ENCODE peak calls at places on chromosome 18, in eight cellular contexts. One of them, this sample, is unnamed.

GRCh38 chr18:24928479-24928878 is 423.5 kb downstream of the ZNF521 start:
- DNase-seq in HL-60: no peak
- DNase-seq in neural progenitor cell: no peak
- DNase-seq in stomach: no peak
- DNase-seq in ovary: no peak
- DNase-seq in adrenal gland: no peak
- DNase-seq in choroid plexus epithelial cell: no peak
- DNase-seq in HCT116: no peak
- DNase-seq in this sample: no peak

GRCh38 chr18:23784811-23785245 is 95.6 kb downstream of the LAMA3 start:
- DNase-seq in neural progenitor cell: no peak
- DNase-seq in HCT116: no peak
- DNase-seq in ovary: no peak
- DNase-seq in stomach: no peak
- DNase-seq in HL-60: no peak
- DNase-seq in choroid plexus epithelial cell: peak
- DNase-seq in adrenal gland: no peak
- DNase-seq in this sample: no peak

GRCh38 chr18:3329871-3330270 is 67.9 kb downstream of the MYL12B start:
- DNase-seq in neural progenitor cell: no peak
- DNase-seq in adrenal gland: no peak
- DNase-seq in stomach: no peak
- DNase-seq in HL-60: no peak
- DNase-seq in choroid plexus epithelial cell: no peak
- DNase-seq in HCT116: no peak
- DNase-seq in ovary: no peak
- DNase-seq in this sample: no peak

GRCh38 chr18:56152547-56152946 is 485.8 kb downstream of the TXNL1 start:
- DNase-seq in HCT116: no peak
- DNase-seq in neural progenitor cell: no peak
- DNase-seq in choroid plexus epithelial cell: no peak
- DNase-seq in HL-60: no peak
- DNase-seq in ovary: no peak
- DNase-seq in adrenal gland: no peak
- DNase-seq in stomach: no peak
- DNase-seq in this sample: no peak

GRCh38 chr18:47172476-47172875 is 3.7 kb downstream of the IER3IP1 start:
- DNase-seq in stomach: no peak
- DNase-seq in neural progenitor cell: no peak
- DNase-seq in HL-60: no peak
- DNase-seq in adrenal gland: no peak
- DNase-seq in ovary: no peak
- DNase-seq in HCT116: no peak
- DNase-seq in choroid plexus epithelial cell: no peak
- DNase-seq in this sample: no peak

GRCh38 chr18:3692113-3692621 is 242.2 kb downstream of the TGIF1 start:
- DNase-seq in ovary: no peak
- DNase-seq in HCT116: no peak
- DNase-seq in adrenal gland: no peak
- DNase-seq in stomach: no peak
- DNase-seq in neural progenitor cell: no peak
- DNase-seq in choroid plexus epithelial cell: no peak
- DNase-seq in HL-60: no peak
- DNase-seq in this sample: peak

GRCh38 chr18:50806208-50806616 is 13.6 kb downstream of the MRO start:
- DNase-seq in stomach: no peak
- DNase-seq in choroid plexus epithelial cell: peak
- DNase-seq in HCT116: no peak
- DNase-seq in ovary: no peak
- DNase-seq in neural progenitor cell: no peak
- DNase-seq in HL-60: peak
- DNase-seq in adrenal gland: peak
- DNase-seq in this sample: no peak

GRCh38 chr18:11565716-11566115 is 43.7 kb upstream of the SLC35G4 start:
- DNase-seq in choroid plexus epithelial cell: no peak
- DNase-seq in adrenal gland: no peak
- DNase-seq in stomach: no peak
- DNase-seq in ovary: no peak
- DNase-seq in HCT116: no peak
- DNase-seq in HL-60: no peak
- DNase-seq in neural progenitor cell: no peak
- DNase-seq in this sample: no peak

GRCh38 chr18:12921178-12921577 is 26.6 kb upstream of the SEH1L start:
- DNase-seq in adrenal gland: no peak
- DNase-seq in ovary: no peak
- DNase-seq in stomach: no peak
- DNase-seq in neural progenitor cell: no peak
- DNase-seq in HL-60: no peak
- DNase-seq in HCT116: no peak
- DNase-seq in choroid plexus epithelial cell: no peak
- DNase-seq in this sample: no peak

GRCh38 chr18:25560369-25560768 is 208.4 kb upstream of the ZNF521 start:
- DNase-seq in adrenal gland: no peak
- DNase-seq in HCT116: no peak
- DNase-seq in choroid plexus epithelial cell: no peak
- DNase-seq in stomach: no peak
- DNase-seq in neural progenitor cell: no peak
- DNase-seq in ovary: no peak
- DNase-seq in HL-60: no peak
- DNase-seq in this sample: no peak

GRCh38 chr18:24799176-24799575 is 338.7 kb downstream of the HRH4 start:
- DNase-seq in HCT116: no peak
- DNase-seq in choroid plexus epithelial cell: no peak
- DNase-seq in stomach: no peak
- DNase-seq in neural progenitor cell: peak
- DNase-seq in adrenal gland: no peak
- DNase-seq in HL-60: no peak
- DNase-seq in ovary: no peak
- DNase-seq in this sample: no peak

GRCh38 chr18:58924473-58924872 is 59.8 kb downstream of the ZNF532 start:
- DNase-seq in adrenal gland: no peak
- DNase-seq in stomach: no peak
- DNase-seq in ovary: no peak
- DNase-seq in neural progenitor cell: no peak
- DNase-seq in choroid plexus epithelial cell: no peak
- DNase-seq in HCT116: no peak
- DNase-seq in HL-60: no peak
- DNase-seq in this sample: no peak

GRCh38 chr18:58927659-58928058 is 63.0 kb downstream of the ZNF532 start:
- DNase-seq in HCT116: no peak
- DNase-seq in adrenal gland: no peak
- DNase-seq in choroid plexus epithelial cell: no peak
- DNase-seq in stomach: no peak
- DNase-seq in neural progenitor cell: peak
- DNase-seq in HL-60: no peak
- DNase-seq in ovary: no peak
- DNase-seq in this sample: no peak

GRCh38 chr18:58934356-58934755 is 69.7 kb downstream of the ZNF532 start:
- DNase-seq in choroid plexus epithelial cell: no peak
- DNase-seq in HL-60: no peak
- DNase-seq in ovary: no peak
- DNase-seq in stomach: no peak
- DNase-seq in HCT116: no peak
- DNase-seq in adrenal gland: no peak
- DNase-seq in neural progenitor cell: no peak
- DNase-seq in this sample: no peak

GRCh38 chr18:58928401-58928800 is 63.7 kb downstream of the ZNF532 start:
- DNase-seq in ovary: no peak
- DNase-seq in neural progenitor cell: no peak
- DNase-seq in adrenal gland: no peak
- DNase-seq in choroid plexus epithelial cell: no peak
- DNase-seq in HCT116: no peak
- DNase-seq in HL-60: no peak
- DNase-seq in stomach: no peak
- DNase-seq in this sample: no peak

DNA sequence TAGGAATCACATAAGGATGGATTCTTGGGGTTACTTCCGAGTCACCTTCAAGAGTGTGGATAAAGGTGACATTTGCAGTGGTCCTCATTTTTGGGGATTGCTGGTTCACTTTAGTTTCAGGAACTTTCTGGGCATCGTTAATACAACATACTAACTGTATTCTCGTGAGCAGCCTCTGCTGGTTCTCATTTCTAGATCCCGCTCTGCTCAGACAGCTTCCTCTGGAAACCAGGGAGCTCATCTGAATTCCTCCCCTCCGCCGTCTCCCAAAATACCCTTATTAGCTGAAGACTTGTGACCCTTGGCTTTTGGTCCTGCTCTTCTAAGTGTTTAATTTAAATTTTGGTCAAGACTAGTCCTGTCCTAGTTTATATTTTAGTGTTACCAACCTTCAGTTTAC is 64.5 kb downstream of the ZNF532 start:
- DNase-seq in HL-60: no peak
- DNase-seq in stomach: no peak
- DNase-seq in adrenal gland: no peak
- DNase-seq in HCT116: no peak
- DNase-seq in choroid plexus epithelial cell: no peak
- DNase-seq in ovary: no peak
- DNase-seq in neural progenitor cell: no peak
- DNase-seq in this sample: no peak
- H3K4me3 ChIP-seq in HL-60: no peak
- H3K4me3 ChIP-seq in stomach: no peak
- H3K4me3 ChIP-seq in adrenal gland: no peak
- H3K4me3 ChIP-seq in HCT116: no peak
- H3K4me3 ChIP-seq in choroid plexus epithelial cell: no peak
- H3K4me3 ChIP-seq in ovary: no peak
- H3K4me3 ChIP-seq in neural progenitor cell: no peak
- H3K4me3 ChIP-seq in this sample: no peak

DNA sequence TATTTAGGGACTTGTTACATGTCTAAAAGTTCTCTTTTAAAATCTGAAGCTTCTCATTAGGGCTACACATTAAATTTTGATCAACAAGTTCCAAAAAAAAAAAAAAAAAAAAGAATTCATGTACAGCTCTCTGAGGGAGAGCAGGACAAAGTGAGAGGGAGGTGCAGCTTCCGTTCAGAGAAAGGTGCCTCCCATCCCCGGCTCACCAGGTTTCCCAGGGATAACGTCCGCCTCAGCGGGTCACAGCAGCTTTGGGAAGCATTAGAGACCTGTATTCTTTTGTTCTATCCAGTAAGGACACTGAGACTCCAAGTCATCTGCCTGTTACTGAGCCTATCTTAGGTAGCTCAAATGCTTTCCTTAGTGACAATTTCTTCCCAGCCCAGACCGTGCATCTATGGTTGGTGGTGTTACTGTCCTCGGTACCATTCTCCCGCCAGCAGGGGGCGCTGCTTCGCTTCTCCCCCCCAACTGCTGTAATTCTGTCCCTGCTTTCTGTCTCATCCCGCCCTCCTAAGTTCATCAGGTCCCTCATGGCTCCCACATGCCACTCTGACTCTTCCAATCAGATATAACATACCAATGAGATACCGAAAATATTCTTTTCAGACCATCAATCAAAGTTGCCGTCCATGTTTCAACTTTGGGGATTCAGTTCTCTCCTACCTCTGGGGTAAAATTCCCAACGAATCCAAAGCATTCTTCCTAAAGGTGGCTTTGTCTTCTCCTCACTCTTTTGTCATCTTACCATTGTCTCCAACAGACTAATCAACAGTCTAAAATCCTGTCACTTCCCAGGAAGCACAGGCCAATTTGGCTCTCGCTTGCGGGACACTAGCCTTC is 466.5 kb downstream of the METTL4 start:
- DNase-seq in choroid plexus epithelial cell: peak
- DNase-seq in HL-60: peak
- DNase-seq in neural progenitor cell: peak
- DNase-seq in adrenal gland: peak
- DNase-seq in ovary: no peak
- DNase-seq in HCT116: peak
- DNase-seq in stomach: peak
- DNase-seq in this sample: no peak
- TF ChIP-seq CTCF in choroid plexus epithelial cell: peak
- TF ChIP-seq CTCF in HL-60: peak
- TF ChIP-seq CTCF in neural progenitor cell: peak
- TF ChIP-seq CTCF in adrenal gland: peak
- TF ChIP-seq CTCF in ovary: no peak
- TF ChIP-seq CTCF in HCT116: peak
- TF ChIP-seq CTCF in stomach: no peak
- TF ChIP-seq CTCF in this sample: peak

DNA sequence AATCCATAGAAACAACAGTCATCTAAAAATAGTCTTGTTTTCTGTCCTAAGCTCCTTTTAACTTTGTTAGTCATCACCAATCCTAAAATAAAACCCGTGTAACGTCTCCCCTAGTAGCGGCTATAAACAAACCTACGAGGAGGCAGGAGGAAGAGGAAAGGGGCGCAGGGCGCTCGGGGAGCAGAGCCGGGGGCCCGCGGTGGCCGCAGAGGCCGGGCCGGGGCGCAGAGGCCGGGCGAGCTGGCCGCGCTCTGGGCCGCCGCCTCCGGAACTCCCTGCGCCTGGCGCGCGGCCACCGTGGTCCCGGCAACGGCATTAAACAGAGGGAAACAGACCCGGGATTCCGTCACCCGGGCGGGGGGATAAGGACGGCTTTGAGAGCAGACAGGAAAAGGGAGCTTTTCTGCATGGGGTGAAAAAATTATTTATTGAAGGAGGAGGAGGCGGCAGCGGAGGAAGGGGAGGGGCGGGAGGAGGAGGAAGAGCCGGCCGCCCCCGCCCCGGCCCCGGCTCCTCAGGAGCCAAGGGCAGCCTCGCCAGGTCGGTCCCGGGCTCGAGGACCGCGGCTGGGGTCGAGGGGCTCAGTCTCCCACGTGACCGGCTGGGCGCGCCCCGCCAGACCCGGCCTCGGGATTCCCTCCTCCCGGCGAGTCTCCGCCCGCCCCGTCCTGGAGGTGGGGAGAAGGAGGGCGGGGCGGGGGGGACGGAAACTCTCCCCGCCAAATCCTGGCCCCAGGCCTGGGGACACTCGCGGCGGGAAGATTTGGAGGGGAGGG is 1.9 kb upstream of the NFATC1 start:
- DNase-seq in choroid plexus epithelial cell: peak
- DNase-seq in HL-60: no peak
- DNase-seq in HCT116: peak
- DNase-seq in ovary: peak
- DNase-seq in adrenal gland: peak
- DNase-seq in stomach: peak
- DNase-seq in neural progenitor cell: peak
- DNase-seq in this sample: no peak
- H3K4me3 ChIP-seq in choroid plexus epithelial cell: peak
- H3K4me3 ChIP-seq in HL-60: peak
- H3K4me3 ChIP-seq in HCT116: peak
- H3K4me3 ChIP-seq in ovary: peak
- H3K4me3 ChIP-seq in adrenal gland: peak
- H3K4me3 ChIP-seq in stomach: peak
- H3K4me3 ChIP-seq in neural progenitor cell: peak
- H3K4me3 ChIP-seq in this sample: peak

DNA sequence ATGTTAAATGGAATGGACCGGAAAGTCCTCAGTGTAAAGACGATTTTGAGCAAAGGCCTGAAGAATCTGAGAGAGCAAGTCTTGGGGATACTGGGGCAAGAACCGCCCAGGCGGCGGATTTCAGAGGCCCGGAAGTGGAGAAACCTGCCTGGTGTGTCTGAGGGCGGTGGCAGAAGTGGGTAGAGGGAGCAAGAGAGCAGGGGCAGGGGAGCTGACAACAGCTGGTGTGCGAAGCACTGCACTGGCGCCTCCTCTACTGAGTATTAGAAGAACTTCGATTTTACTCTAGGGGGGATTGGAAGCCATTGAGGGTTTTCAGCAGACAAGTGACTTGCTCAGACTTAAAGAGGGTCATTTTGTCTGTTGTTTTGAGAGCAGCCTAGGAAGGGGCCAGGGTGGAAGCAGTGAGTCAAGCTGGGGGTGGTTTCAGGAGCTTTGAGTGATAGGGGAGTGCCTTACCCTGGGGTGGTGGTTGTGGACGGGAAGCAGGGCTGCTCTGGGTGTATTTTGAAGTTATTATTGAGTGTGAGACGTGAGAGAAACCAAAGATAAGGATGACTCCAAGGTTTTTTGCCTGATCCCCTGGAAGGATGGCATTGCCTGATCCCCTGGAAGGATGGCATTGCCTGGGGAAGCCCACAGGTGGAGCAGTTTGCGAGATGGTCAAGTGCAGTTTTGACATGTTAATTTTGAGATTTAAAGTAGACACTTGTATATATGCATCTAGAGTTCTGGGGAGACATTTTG is 52.5 kb downstream of the ZNF236 start:
- DNase-seq in ovary: no peak
- DNase-seq in HCT116: peak
- DNase-seq in choroid plexus epithelial cell: no peak
- DNase-seq in neural progenitor cell: peak
- DNase-seq in adrenal gland: no peak
- DNase-seq in stomach: no peak
- DNase-seq in HL-60: no peak
- DNase-seq in this sample: no peak
- TF ChIP-seq CTCF in ovary: no peak
- TF ChIP-seq CTCF in HCT116: no peak
- TF ChIP-seq CTCF in choroid plexus epithelial cell: no peak
- TF ChIP-seq CTCF in neural progenitor cell: no peak
- TF ChIP-seq CTCF in adrenal gland: no peak
- TF ChIP-seq CTCF in stomach: no peak
- TF ChIP-seq CTCF in HL-60: no peak
- TF ChIP-seq CTCF in this sample: peak

This sample was measured in LNCaP clone FGC.